ENCODE peak calls at places on chromosomes 12 and 14, in eight cellular contexts. H is fibroblast of lung, W is SJCRH30, J is body of pancreas, R is K562, K is GM23338, E is IMR-90, U is tibial nerve. Y is an unnamed sample.

GRCh38 chr12:132610051-132610759 is at the start of gene LRCOL1:
- DNase-seq in W (no peak), H (peak), U (no peak), J (peak), E (peak), K (no peak), R (no peak), Y (no peak)

GRCh38 chr14:39102265-39102968 is 618 bp downstream of the SEC23A start:
- DNase-seq in H (peak), U (no peak), J (peak), E (peak), K (peak), R (no peak), W (peak), Y (no peak)

GRCh38 chr12:6961695-6962284 is 8.7 kb downstream of the PHB2 start:
- DNase-seq in U (no peak), R (peak), W (peak), J (peak), E (peak), H (peak), K (peak), Y (no peak)

GRCh38 chr12:57242329-57242690 is 8.7 kb downstream of the STAC3 start:
- DNase-seq in E (no peak), U (no peak), R (no peak), K (no peak), H (no peak), J (peak), W (no peak), Y (no peak)

GRCh38 chr12:52442600-52443061 is 8.5 kb upstream of the KRT75 start:
- DNase-seq in H (peak), E (peak), R (no peak), J (peak), K (peak), U (no peak), W (no peak), Y (no peak)

GRCh38 chr14:89245802-89246201 is 171.2 kb downstream of the FOXN3 start:
- DNase-seq in E (no peak), K (no peak), H (no peak), W (no peak), J (no peak), U (no peak), R (no peak), Y (no peak)

GRCh38 chr14:90611936-90612335 is 204.3 kb downstream of the TTC7B start:
- DNase-seq in R (no peak), H (no peak), J (no peak), W (peak), K (no peak), E (no peak), U (no peak), Y (no peak)

GRCh38 chr12:71872999-71873398 is 33.4 kb downstream of the TBC1D15 start:
- DNase-seq in J (no peak), W (no peak), R (no peak), U (no peak), H (no peak), K (no peak), E (no peak), Y (no peak)

GRCh38 chr12:6822461-6823135 is 977 bp downstream of the GPR162 start:
- DNase-seq in W (no peak), H (no peak), E (no peak), U (no peak), J (no peak), K (no peak), R (no peak), Y (no peak)

GRCh38 chr12:46472893-46473633 is 100.5 kb upstream of the SLC38A2 start:
- DNase-seq in R (no peak), W (peak), U (no peak), J (peak), K (no peak), H (peak), E (peak), Y (no peak)

DNA sequence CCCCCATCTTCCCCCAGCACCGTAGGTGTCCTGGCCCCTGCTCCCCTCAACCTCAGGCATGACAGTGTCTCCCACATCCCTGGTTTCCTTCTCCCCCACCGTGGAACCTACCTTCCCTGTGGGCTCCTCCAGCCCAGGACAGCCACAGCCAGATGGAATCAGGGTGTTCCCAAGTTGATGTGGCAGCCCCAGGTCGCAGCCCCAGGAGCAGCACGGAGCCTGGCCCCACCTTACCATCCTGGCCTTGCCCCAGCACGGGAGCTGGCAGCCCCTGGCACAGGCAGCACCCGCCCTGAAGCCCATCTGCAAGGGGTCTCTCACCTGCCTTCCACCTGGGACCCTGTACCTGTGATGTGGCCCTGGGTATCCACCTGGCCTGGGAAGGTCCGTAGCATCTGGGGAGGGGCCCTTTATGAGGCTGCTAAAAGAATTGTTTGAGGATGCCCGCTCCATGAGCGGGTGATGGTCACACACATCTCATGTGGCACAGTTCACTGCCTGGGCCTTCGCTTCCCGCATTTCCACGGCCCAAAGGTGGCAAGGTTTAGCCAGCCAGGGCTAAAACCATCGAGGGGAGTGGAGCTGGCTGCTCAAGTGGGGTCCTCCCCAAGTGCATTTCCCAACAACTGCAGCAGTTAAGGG is 4.2 kb downstream of the TMEM121 start:
- DNase-seq in K (no peak), R (no peak), H (no peak), J (no peak), U (no peak), E (no peak), W (no peak), Y (peak)
- H3K4me3 ChIP-seq in K (no peak), R (no peak), H (no peak), J (no peak), U (no peak), E (no peak), W (no peak), Y (no peak)

GRCh38 chr12:27551172-27551840 is 27.3 kb downstream of the PPFIBP1 start:
- DNase-seq in K (no peak), U (no peak), J (no peak), H (no peak), W (no peak), R (no peak), E (no peak), Y (no peak)
- H3K27ac ChIP-seq in K (no peak), U (peak), J (peak), H (peak), W (no peak), R (no peak), E (peak), Y (peak)

GRCh38 chr14:81474685-81475324 is 58.8 kb downstream of the SEL1L start:
- DNase-seq in K (no peak), W (no peak), J (no peak), E (no peak), R (no peak), U (no peak), H (no peak), Y (no peak)

GRCh38 chr14:81485372-81485771 is 48.3 kb downstream of the SEL1L start:
- DNase-seq in W (no peak), U (no peak), K (no peak), R (no peak), H (no peak), E (no peak), J (peak), Y (no peak)

GRCh38 chr14:81478446-81478845 is 55.2 kb downstream of the SEL1L start:
- DNase-seq in R (no peak), E (no peak), J (no peak), H (no peak), K (no peak), W (no peak), U (no peak), Y (no peak)

GRCh38 chr14:81476816-81477215 is 56.8 kb downstream of the SEL1L start:
- DNase-seq in U (no peak), K (no peak), E (no peak), H (no peak), R (no peak), W (no peak), J (no peak), Y (no peak)

GRCh38 chr14:81480741-81481140 is 52.9 kb downstream of the SEL1L start:
- DNase-seq in W (no peak), K (no peak), J (no peak), E (no peak), U (no peak), H (no peak), R (no peak), Y (no peak)
- H3K4me3 ChIP-seq in W (no peak), K (no peak), J (no peak), E (no peak), U (no peak), H (no peak), R (no peak), Y (no peak)

DNA sequence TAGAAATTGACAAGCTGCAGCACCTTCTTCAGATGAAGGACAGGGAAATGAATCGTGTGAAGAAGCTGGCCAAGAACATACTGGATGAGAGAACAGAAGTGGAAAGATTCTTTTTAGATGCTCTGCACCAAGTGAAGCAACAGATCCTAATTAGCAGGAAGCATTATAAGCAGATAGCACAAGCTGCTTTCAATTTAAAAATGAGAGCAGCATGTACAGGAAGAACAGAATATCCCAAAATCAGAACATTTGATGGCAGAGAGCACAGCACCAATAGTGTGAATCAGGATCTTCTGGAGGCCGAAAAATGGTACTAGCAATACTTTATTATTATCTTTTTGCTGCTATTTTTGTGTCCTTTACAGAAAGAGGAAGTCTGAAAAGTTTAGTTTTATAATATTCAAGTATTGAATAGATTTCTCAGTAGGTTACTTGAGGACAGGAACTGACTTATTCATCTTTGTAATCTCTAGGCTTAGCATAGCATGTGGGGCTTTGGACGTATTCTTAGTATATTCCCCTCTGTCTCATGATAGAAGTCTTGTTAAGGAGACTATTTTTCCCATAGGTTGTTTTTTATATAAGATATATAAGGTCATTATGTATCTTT is 30.8 kb downstream of the BBOF1 start:
- DNase-seq in E (no peak), J (no peak), K (no peak), H (no peak), U (no peak), R (no peak), W (no peak), Y (no peak)
- H3K27ac ChIP-seq in E (no peak), J (no peak), K (no peak), H (no peak), U (no peak), R (no peak), W (no peak), Y (no peak)

GRCh38 chr12:28650906-28651305 is 460.6 kb downstream of the CCDC91 start:
- DNase-seq in E (no peak), K (no peak), J (no peak), U (no peak), R (no peak), H (no peak), W (no peak), Y (no peak)

DNA sequence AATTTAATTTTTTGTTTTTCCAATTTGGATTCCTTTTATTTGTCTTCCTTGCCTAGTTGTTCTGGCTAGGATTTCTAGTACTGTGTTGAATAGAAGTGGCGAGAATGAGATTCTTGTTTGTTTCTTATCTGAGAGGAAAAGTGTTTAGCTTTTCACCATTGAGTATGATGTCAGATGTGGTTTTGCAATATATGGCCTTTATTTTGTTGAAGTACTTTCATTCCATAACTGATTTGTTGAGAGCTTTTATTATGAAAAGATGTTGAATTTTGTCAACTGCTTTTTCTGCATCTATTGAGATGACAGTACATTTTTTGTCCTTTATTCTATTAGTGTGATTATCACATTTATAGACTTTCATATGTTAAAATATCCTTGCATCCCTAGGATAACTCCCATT is 462.0 kb downstream of the CCDC91 start:
- DNase-seq in H (no peak), W (no peak), U (no peak), K (no peak), R (no peak), J (no peak), E (peak), Y (no peak)
- H3K4me3 ChIP-seq in H (no peak), W (no peak), U (no peak), K (no peak), R (no peak), J (no peak), E (no peak), Y (no peak)

GRCh38 chr14:77035267-77035666 is 6.8 kb upstream of the IRF2BPL start:
- DNase-seq in E (no peak), K (no peak), J (no peak), H (no peak), U (no peak), W (no peak), R (no peak), Y (no peak)

GRCh38 chr14:77036484-77037337 is 8.2 kb upstream of the IRF2BPL start:
- DNase-seq in J (no peak), K (no peak), H (no peak), W (peak), U (no peak), E (no peak), R (no peak), Y (no peak)

GRCh38 chr14:77039285-77040058 is 11.0 kb upstream of the IRF2BPL start:
- DNase-seq in H (peak), R (no peak), U (peak), E (peak), W (peak), J (no peak), K (no peak), Y (no peak)

GRCh38 chr14:77037886-77038511 is 9.5 kb upstream of the IRF2BPL start:
- DNase-seq in W (no peak), J (no peak), R (no peak), H (peak), K (peak), E (no peak), U (no peak), Y (peak)

GRCh38 chr14:77037338-77037782 is 8.9 kb upstream of the IRF2BPL start:
- DNase-seq in R (no peak), K (no peak), U (no peak), H (no peak), E (no peak), W (no peak), J (no peak), Y (no peak)
- H3K27ac ChIP-seq in R (no peak), K (peak), U (peak), H (peak), E (peak), W (peak), J (peak), Y (no peak)

DNA sequence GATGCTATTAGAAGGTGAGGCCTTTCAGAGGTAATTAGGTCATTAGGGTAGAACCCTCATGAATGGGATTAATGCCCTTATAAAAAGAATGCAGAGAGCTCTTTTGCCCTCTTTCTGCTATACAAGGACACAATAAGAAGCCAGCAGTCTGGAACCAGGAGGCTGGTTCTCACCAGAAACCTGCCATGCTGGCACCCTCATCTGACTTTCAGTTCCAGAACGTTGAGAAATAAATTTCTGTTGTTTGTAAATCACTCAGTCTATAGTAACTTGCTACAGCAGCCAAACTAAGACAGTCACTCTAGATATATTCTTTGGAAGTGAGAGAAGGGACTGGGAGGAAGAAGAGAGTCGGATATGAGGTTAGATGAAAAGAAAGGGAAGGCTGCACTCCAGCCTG is 125.0 kb upstream of the MYF6 start:
- DNase-seq in K (no peak), H (no peak), J (no peak), E (no peak), U (no peak), W (no peak), R (no peak), Y (no peak)
- H3K4me3 ChIP-seq in K (no peak), H (no peak), J (no peak), E (no peak), U (no peak), W (no peak), R (no peak), Y (no peak)

DNA sequence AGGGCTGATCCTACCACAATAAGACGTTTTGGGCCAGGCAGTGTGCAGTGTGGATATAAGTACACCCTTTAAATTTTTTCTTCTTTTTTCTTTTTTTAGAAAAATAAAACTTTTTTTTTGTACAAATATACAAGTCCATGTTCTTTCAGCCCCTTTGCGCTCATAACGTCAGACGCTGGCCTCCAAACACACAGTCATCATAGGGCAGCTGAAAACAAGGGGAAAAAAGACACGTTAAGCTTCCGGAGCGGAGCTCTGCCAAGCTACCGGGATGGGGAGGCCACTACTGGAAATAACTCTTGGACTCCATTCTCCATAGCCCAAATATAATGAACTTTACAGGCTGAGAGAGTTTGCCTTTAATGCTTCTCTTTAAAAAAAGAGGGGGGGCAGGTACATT is 2.7 kb downstream of the NFKBIA start:
- DNase-seq in U (no peak), K (no peak), R (no peak), H (no peak), J (no peak), E (peak), W (no peak), Y (peak)
- H3K27ac ChIP-seq in U (peak), K (peak), R (no peak), H (no peak), J (peak), E (no peak), W (no peak), Y (peak)